ENCODE peak calls at places on chromosomes 11 and 22, in six cellular contexts. S, L, F, H, N and B are unnamed samples.
A peak's percentile ranks its signal among the peaks of the same experiment; 100 is the strongest.

GRCh38 chr22:42493393-42493792 is 26.2 kb downstream of the RRP7A start:
- DNase-seq in L (no peak), H (no peak), F (no peak), S (no peak), N (no peak), B (no peak)

GRCh38 chr11:61141601-61142028 is 19.6 kb downstream of the VPS37C start:
- DNase-seq in H (no peak), F (no peak), S (peak; percentile 58), N (no peak), L (peak; percentile 98), B (no peak)

GRCh38 chr11:35006389-35007128 is 90.1 kb downstream of the PDHX start:
- DNase-seq in H (peak; percentile 35), N (no peak), S (no peak), L (no peak), F (no peak), B (no peak)

GRCh38 chr22:18000441-18001039 is 23.8 kb downstream of the MICAL3 start:
- DNase-seq in N (no peak), S (no peak), F (no peak), L (no peak), H (no peak), B (no peak)

GRCh38 chr22:43014062-43014875 is 680 bp downstream of the PACSIN2 start:
- DNase-seq in S (peak; percentile 27), H (no peak), N (no peak), L (no peak), F (no peak), B (no peak)

GRCh38 chr11:10930961-10931760 is 73.3 kb upstream of the ZBED5 start:
- DNase-seq in L (peak; percentile 44), H (peak; percentile 72), F (peak; percentile 31), S (peak; percentile 62), N (peak; percentile 44), B (peak; percentile 88)

GRCh38 chr22:47168900-47169800 is 406.7 kb downstream of the TBC1D22A start:
- DNase-seq in S (no peak), L (no peak), H (peak; percentile 19), F (no peak), N (no peak), B (no peak)

GRCh38 chr22:36563001-36563400 is 34.0 kb upstream of the EIF3D start:
- DNase-seq in N (no peak), S (no peak), L (no peak), F (no peak), H (no peak), B (no peak)

GRCh38 chr11:78319453-78319955 is 98.1 kb downstream of the GAB2 start:
- DNase-seq in S (no peak), L (no peak), N (no peak), F (no peak), H (peak; percentile 52), B (no peak)

GRCh38 chr11:36122715-36123114 is 166.5 kb downstream of the COMMD9 start:
- DNase-seq in N (peak; percentile 9), S (no peak), F (no peak), H (peak; percentile 46), L (no peak), B (no peak)

GRCh38 chr11:124762624-124763155 is 600 bp upstream of the ESAM start:
- DNase-seq in F (no peak), N (peak; percentile 4), L (no peak), S (no peak), H (no peak), B (no peak)

GRCh38 chr22:42912049-42912448 is 55.0 kb upstream of the ARFGAP3 start:
- DNase-seq in L (no peak), H (peak; percentile 61), F (no peak), N (no peak), S (no peak), B (no peak)

GRCh38 chr11:57777969-57778317 is 16.3 kb downstream of the CTNND1 start:
- DNase-seq in N (no peak), H (no peak), S (no peak), L (no peak), F (no peak), B (no peak)

GRCh38 chr11:86674965-86675364 is 2.5 kb upstream of the ME3 start:
- DNase-seq in L (no peak), H (no peak), N (no peak), S (no peak), F (no peak), B (no peak)